ENCODE peak calls at places on chromosomes 3 and 15, in six cellular contexts. Q is cardiac muscle cell, S is stomach, F is spleen, Y is DND-41, W is astrocyte of the spinal cord. N is an unnamed sample.

GRCh38 chr15:44812029-44812517 is 75.7 kb downstream of the TRIM69 start:
- DNase-seq in Q (no peak), W (no peak), F (no peak), S (peak), Y (peak), N (no peak)

GRCh38 chr3:181726351-181727121 is 14.8 kb downstream of the SOX2 start:
- DNase-seq in Y (no peak), Q (no peak), F (no peak), W (peak), S (peak), N (no peak)

GRCh38 chr3:124669470-124669869 is 60.8 kb upstream of the UMPS start:
- DNase-seq in Y (no peak), F (no peak), S (no peak), W (peak), Q (peak), N (no peak)

GRCh38 chr15:90774731-90775521 is 57.8 kb downstream of the BLM start:
- DNase-seq in S (no peak), Y (no peak), W (peak), Q (peak), F (no peak), N (no peak)

GRCh38 chr3:43273429-43273828 is 12.9 kb upstream of the SNRK start:
- DNase-seq in F (no peak), Q (no peak), S (no peak), Y (no peak), W (no peak), N (no peak)

GRCh38 chr3:74332165-74332564 is 282.3 kb downstream of the CNTN3 start:
- DNase-seq in F (no peak), Y (no peak), Q (no peak), S (no peak), W (no peak), N (no peak)

GRCh38 chr3:149752051-149752787 is at the start of gene COMMD2:
- DNase-seq in F (peak), Y (peak), S (peak), W (peak), Q (peak), N (peak)

GRCh38 chr3:21752749-21753347 is 1.8 kb upstream of the ZNF385D start:
- DNase-seq in Y (no peak), W (peak), S (no peak), Q (peak), F (no peak), N (peak)

GRCh38 chr15:72203507-72203837 is 5.9 kb upstream of the GRAMD2A start:
- DNase-seq in Q (peak), S (peak), F (no peak), Y (no peak), W (peak), N (no peak)

GRCh38 chr3:122272889-122273288 is 52.2 kb upstream of the CSTA start:
- DNase-seq in S (no peak), W (no peak), Y (no peak), Q (no peak), F (no peak), N (peak)

GRCh38 chr3:169769287-169770181 is at the start of gene ACTRT3:
- DNase-seq in S (peak), F (peak), Y (peak), Q (peak), W (peak), N (peak)

GRCh38 chr3:177145402-177145801 is 51.9 kb downstream of the TBL1XR1 start:
- DNase-seq in Y (no peak), Q (no peak), F (no peak), W (no peak), S (no peak), N (no peak)
- H3K4me3 ChIP-seq in Y (no peak), Q (no peak), F (no peak), W (no peak), S (no peak), N (no peak)

GRCh38 chr3:142930510-142930909 is 33.0 kb downstream of the PAQR9 start:
- DNase-seq in Y (no peak), W (no peak), F (no peak), Q (no peak), S (no peak), N (no peak)
- TF ChIP-seq CTCF in Y (no peak), W (no peak), F (no peak), Q (no peak), S (no peak), N (no peak)

DNA sequence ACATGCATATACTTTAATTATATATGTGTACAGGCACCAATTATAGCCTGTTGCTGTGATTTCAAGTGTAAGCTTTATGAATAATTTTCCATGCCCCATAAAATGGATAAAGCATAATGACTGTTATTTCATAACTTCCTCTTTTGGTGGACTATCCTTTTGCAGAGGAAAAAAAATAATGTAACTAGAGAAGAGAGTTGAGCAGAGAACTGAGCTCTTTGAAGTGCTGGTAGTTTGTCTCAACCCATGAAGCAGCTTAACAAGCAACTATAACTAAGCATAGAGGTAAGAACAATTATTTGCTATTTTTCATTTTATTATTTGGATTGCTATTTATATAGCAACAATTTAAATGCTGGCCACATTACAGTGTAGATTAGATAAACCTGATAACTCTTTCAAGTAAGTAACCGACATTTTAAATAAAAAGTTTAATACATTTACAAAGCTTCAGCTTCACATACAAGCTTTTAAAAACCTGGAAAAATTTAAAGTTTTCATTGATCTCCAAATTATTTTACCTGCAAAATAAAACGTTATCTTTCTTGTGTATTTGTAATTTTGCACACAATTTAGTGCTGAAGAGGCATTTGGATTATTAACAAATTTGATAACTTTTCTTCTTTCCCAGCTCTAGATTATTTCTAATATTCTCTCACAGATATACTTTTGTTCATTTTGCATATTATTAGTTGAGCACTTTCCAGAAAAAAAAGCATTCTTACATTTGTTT is 24.4 kb upstream of the MBNL1 start:
- DNase-seq in F (no peak), S (no peak), Q (no peak), Y (no peak), W (no peak), N (peak)
- H3K4me3 ChIP-seq in F (peak), S (peak), Q (no peak), Y (peak), W (no peak), N (peak)

GRCh38 chr3:156787926-156788663 is 38.1 kb upstream of the LEKR1 start:
- DNase-seq in S (no peak), W (peak), Q (peak), Y (no peak), F (no peak), N (peak)
- TF ChIP-seq CTCF in S (no peak), W (no peak), Q (no peak), Y (no peak), F (no peak), N (no peak)

GRCh38 chr15:52786436-52787122 is 3.6 kb downstream of the ONECUT1 start:
- DNase-seq in S (no peak), Y (no peak), Q (no peak), F (no peak), W (no peak), N (no peak)
- H3K4me3 ChIP-seq in S (no peak), Y (no peak), Q (no peak), F (no peak), W (no peak), N (no peak)

GRCh38 chr3:103794656-103795055 is 1359.8 kb downstream of the ZPLD1 start:
- DNase-seq in Q (no peak), W (no peak), Y (no peak), F (no peak), S (no peak), N (peak)
- TF ChIP-seq CTCF in Q (no peak), W (peak), Y (peak), F (no peak), S (no peak), N (peak)

GRCh38 chr3:53258600-53259426 is 3.0 kb upstream of the TKT start:
- DNase-seq in W (no peak), F (no peak), Y (no peak), Q (no peak), S (no peak), N (no peak)

GRCh38 chr3:53255360-53255774 is 455 bp downstream of the TKT start:
- DNase-seq in W (no peak), Y (peak), Q (peak), S (peak), F (peak), N (no peak)

GRCh38 chr3:53256704-53257055 is 858 bp upstream of the TKT start:
- DNase-seq in Y (no peak), F (no peak), W (no peak), Q (no peak), S (no peak), N (no peak)

GRCh38 chr3:53255775-53256703 is at the start of gene TKT:
- DNase-seq in W (peak), Q (peak), S (peak), F (peak), Y (peak), N (peak)

DNA sequence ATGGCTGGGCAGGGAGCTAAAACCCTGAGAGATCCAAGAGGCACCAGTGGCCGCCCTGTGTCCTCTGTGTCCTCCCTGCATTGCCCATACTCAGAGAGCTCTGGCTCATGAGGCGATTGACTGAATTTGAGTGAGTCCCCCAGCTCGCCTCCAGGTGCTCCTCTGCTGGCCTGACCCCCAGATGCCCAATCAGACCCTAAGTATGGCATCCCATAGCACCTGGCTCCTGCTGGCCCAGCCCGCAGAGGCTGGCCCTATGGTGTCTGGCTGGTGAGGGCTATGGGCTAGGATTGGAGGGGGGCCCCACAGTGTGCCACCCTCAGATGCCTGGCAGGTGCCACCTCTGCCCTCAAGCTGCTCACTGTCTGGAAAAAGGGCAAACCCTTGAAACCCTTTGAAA is 1.6 kb upstream of the TKT start:
- DNase-seq in W (no peak), S (no peak), F (peak), Q (no peak), Y (no peak), N (no peak)
- H3K4me3 ChIP-seq in W (no peak), S (no peak), F (no peak), Q (no peak), Y (no peak), N (no peak)

N was measured in NB4.